ENCODE peak calls at places on chromosome 2, in four cellular contexts. O, Y, C and T are unnamed samples.

GRCh38 chr2:216520156-216520555 is 21.5 kb downstream of the RPL37A start:
- DNase-seq in Y (no peak), O (no peak), C (no peak), T (no peak)

GRCh38 chr2:11710210-11710609 is 36.2 kb upstream of the LPIN1 start:
- DNase-seq in C (no peak), Y (peak), O (no peak), T (no peak)

GRCh38 chr2:45699032-45699658 is 47.7 kb downstream of the PRKCE start:
- DNase-seq in O (no peak), C (no peak), Y (no peak), T (no peak)

GRCh38 chr2:133503323-133503722 is 64.9 kb downstream of the NCKAP5 start:
- DNase-seq in Y (no peak), O (no peak), C (no peak), T (no peak)

GRCh38 chr2:98787700-98788099 is 56.8 kb upstream of the MGAT4A start:
- DNase-seq in C (no peak), O (no peak), Y (no peak), T (no peak)

GRCh38 chr2:235533616-235534385 is 40.0 kb downstream of the AGAP1 start:
- DNase-seq in Y (no peak), C (no peak), O (no peak), T (no peak)

GRCh38 chr2:72673279-72673678 is 152.6 kb downstream of the EXOC6B start:
- DNase-seq in O (no peak), Y (no peak), C (no peak), T (no peak)

GRCh38 chr2:215612770-215613169 is 176.9 kb upstream of the FN1 start:
- DNase-seq in O (no peak), Y (no peak), C (no peak), T (no peak)

GRCh38 chr2:119085613-119086012 is 72.9 kb downstream of the C1QL2 start:
- DNase-seq in Y (no peak), C (no peak), O (no peak), T (no peak)